ENCODE peak calls at places on chromosomes 1 and 21, in four cellular contexts. Q is GM03348, W is cerebellar nuclear complex, H is GM04504. U is an unnamed sample.

GRCh38 chr1:30404341-30404740 is 319.0 kb downstream of the MATN1 start:
- DNase-seq in Q (no peak), W (no peak), H (no peak), U (no peak)

GRCh38 chr21:43268804-43269186 is 100.0 kb downstream of the CRYAA start:
- DNase-seq in Q (no peak), W (no peak), H (no peak), U (no peak)

GRCh38 chr21:33931799-33932390 is 16.3 kb upstream of the ATP5PO start:
- DNase-seq in Q (peak), W (no peak), H (no peak), U (no peak)

GRCh38 chr1:207079706-207080246 is 8.9 kb upstream of the C4BPB start:
- DNase-seq in Q (no peak), W (no peak), H (no peak), U (no peak)

GRCh38 chr1:182957902-182958395 is 5.0 kb upstream of the SHCBP1L start:
- DNase-seq in Q (no peak), W (no peak), H (no peak), U (no peak)

GRCh38 chr1:38013027-38013588 is 574 bp downstream of the UTP11 start:
- DNase-seq in Q (peak), W (no peak), H (no peak), U (no peak)

GRCh38 chr1:115454835-115455511 is 116.9 kb upstream of the NGF start:
- DNase-seq in Q (peak), W (no peak), H (no peak), U (no peak)

GRCh38 chr1:225962440-225962975 is 21.5 kb upstream of the LEFTY2 start:
- DNase-seq in Q (peak), W (no peak), H (no peak), U (peak)

GRCh38 chr1:159556931-159557369 is 21.1 kb upstream of the OR10J5 start:
- DNase-seq in Q (no peak), W (no peak), H (no peak), U (peak)